ENCODE peak calls at places on chromosome 6, in five cellular contexts. O, R, N, M and L are unnamed samples.

GRCh38 chr6:85077098-85077497 is 312.7 kb upstream of the TBX18 start:
- DNase-seq in R (no peak), N (no peak), O (no peak), M (no peak), L (no peak)

GRCh38 chr6:55543633-55544309 is 35.2 kb downstream of the HMGCLL1 start:
- DNase-seq in M (no peak), N (no peak), R (no peak), O (no peak), L (no peak)

GRCh38 chr6:124753562-124753961 is 208.7 kb upstream of the RNF217 start:
- DNase-seq in N (no peak), R (no peak), M (no peak), O (no peak), L (no peak)

GRCh38 chr6:97198181-97198580 is 84.8 kb downstream of the MMS22L start:
- DNase-seq in R (no peak), M (no peak), N (no peak), O (peak; percentile 56), L (no peak)

GRCh38 chr6:109788687-109789086 is 97.6 kb downstream of the FIG4 start:
- DNase-seq in R (no peak), N (no peak), O (no peak), M (no peak), L (no peak)

GRCh38 chr6:141467881-141468280 is 664.8 kb upstream of the GJE1 start:
- DNase-seq in R (no peak), M (no peak), O (peak; percentile 50), N (no peak), L (no peak)

GRCh38 chr6:43389713-43390265 is 20.3 kb upstream of the ZNF318 start:
- DNase-seq in R (no peak), M (no peak), N (no peak), O (no peak), L (no peak)

GRCh38 chr6:169841907-169842606 is 90.6 kb downstream of the ERMARD start:
- DNase-seq in O (no peak), R (no peak), N (no peak), M (no peak), L (peak; percentile 38)

GRCh38 chr6:160978141-160978926 is 13.2 kb upstream of the MAP3K4 start:
- DNase-seq in O (peak; percentile 52), M (no peak), R (no peak), N (no peak), L (no peak)

GRCh38 chr6:57108691-57109090 is 18.7 kb downstream of the ZNF451 start:
- DNase-seq in O (no peak), N (no peak), R (no peak), M (no peak), L (no peak)

GRCh38 chr6:34393191-34393967 is 910 bp upstream of the NUDT3 start:
- DNase-seq in N (no peak), O (no peak), M (no peak), R (no peak), L (no peak)

GRCh38 chr6:20751293-20751946 is 217.2 kb downstream of the CDKAL1 start:
- DNase-seq in R (no peak), M (no peak), N (no peak), O (no peak), L (no peak)

GRCh38 chr6:431986-432385 is 40.4 kb downstream of the IRF4 start:
- DNase-seq in N (no peak), R (no peak), O (no peak), M (no peak), L (no peak)

GRCh38 chr6:66496659-66497058 is 789.6 kb upstream of the EYS start:
- DNase-seq in R (no peak), O (no peak), N (no peak), M (no peak), L (no peak)

GRCh38 chr6:124233221-124233620 is 429.6 kb downstream of the NKAIN2 start:
- DNase-seq in R (no peak), N (no peak), M (no peak), O (no peak), L (no peak)

GRCh38 chr6:168302534-168302933 is 17.0 kb downstream of the DACT2 start:
- DNase-seq in O (no peak), M (peak; percentile 21), R (no peak), N (no peak), L (no peak)

GRCh38 chr6:56860466-56860865 is 94.4 kb upstream of the BEND6 start:
- DNase-seq in O (peak; percentile 54), M (no peak), N (no peak), R (no peak), L (no peak)

GRCh38 chr6:130872250-130873095 is 45.3 kb downstream of the SMLR1 start:
- DNase-seq in O (peak; percentile 68), R (no peak), N (peak; percentile 71), M (peak; percentile 73), L (peak; percentile 71)

GRCh38 chr6:3509326-3509725 is 52.5 kb upstream of the SLC22A23 start:
- DNase-seq in R (no peak), N (no peak), O (peak; percentile 58), M (no peak), L (no peak)

GRCh38 chr6:35411066-35411465 is 41.1 kb upstream of the FANCE start:
- DNase-seq in M (no peak), N (no peak), O (no peak), R (no peak), L (no peak)

GRCh38 chr6:34970962-34971361 is 81.9 kb downstream of the ANKS1A start:
- DNase-seq in M (no peak), R (no peak), N (no peak), O (peak; percentile 42), L (no peak)

GRCh38 chr6:118495639-118496296 is 52.3 kb upstream of the PLN start:
- DNase-seq in R (no peak), M (no peak), O (peak; percentile 47), N (no peak), L (no peak)

GRCh38 chr6:51289041-51289440 is 470.4 kb downstream of the TFAP2B start:
- DNase-seq in M (no peak), O (no peak), N (no peak), R (no peak), L (no peak)

GRCh38 chr6:126721581-126722145 is 381.7 kb downstream of the CENPW start:
- DNase-seq in R (no peak), N (no peak), O (peak; percentile 95), M (no peak), L (no peak)

GRCh38 chr6:5682530-5682929 is 324.2 kb downstream of the NRN1 start:
- DNase-seq in N (no peak), R (no peak), O (no peak), M (no peak), L (no peak)

GRCh38 chr6:157244175-157244574 is 79.1 kb downstream of the TMEM242 start:
- DNase-seq in R (no peak), O (peak; percentile 85), N (no peak), M (no peak), L (peak; percentile 74)

GRCh38 chr6:157760589-157761330 is 62.3 kb upstream of the SNX9 start:
- DNase-seq in O (peak; percentile 91), N (peak; percentile 37), M (no peak), R (peak; percentile 75), L (no peak)

GRCh38 chr6:42727084-42727601 is 4.7 kb upstream of the PRPH2 start:
- DNase-seq in O (no peak), R (no peak), M (no peak), N (peak; percentile 64), L (peak; percentile 81)

GRCh38 chr6:85472744-85473143 is 22.9 kb downstream of the NT5E start:
- DNase-seq in M (no peak), O (peak; percentile 22), N (no peak), R (no peak), L (no peak)

DNA sequence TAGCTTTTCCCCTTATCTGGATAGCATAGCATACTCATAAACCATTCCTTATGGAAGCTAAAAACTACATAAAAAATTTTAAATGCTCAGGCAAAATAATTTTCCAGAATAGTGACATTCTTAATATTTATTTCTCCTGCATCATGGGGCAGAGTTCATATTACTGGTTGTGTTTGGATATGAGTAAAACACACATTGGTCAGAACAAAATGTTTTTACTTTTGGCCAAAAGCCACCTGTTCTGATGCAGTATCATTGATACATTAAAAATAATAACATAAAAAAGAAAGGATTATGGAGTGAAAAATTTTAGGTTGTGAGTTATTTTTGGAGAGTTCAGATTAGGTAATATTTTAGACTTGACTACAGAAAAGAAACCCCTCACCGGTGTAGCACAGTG is 33.6 kb downstream of the TRAM2 start:
- DNase-seq in N (no peak), M (no peak), O (peak; percentile 72), R (no peak), L (no peak)
- H3K4me3 ChIP-seq in N (no peak overlapping the region), M (peak overlapping the region; percentile 12), O (no peak overlapping the region), R (no peak overlapping the region), L (no peak overlapping the region)

DNA sequence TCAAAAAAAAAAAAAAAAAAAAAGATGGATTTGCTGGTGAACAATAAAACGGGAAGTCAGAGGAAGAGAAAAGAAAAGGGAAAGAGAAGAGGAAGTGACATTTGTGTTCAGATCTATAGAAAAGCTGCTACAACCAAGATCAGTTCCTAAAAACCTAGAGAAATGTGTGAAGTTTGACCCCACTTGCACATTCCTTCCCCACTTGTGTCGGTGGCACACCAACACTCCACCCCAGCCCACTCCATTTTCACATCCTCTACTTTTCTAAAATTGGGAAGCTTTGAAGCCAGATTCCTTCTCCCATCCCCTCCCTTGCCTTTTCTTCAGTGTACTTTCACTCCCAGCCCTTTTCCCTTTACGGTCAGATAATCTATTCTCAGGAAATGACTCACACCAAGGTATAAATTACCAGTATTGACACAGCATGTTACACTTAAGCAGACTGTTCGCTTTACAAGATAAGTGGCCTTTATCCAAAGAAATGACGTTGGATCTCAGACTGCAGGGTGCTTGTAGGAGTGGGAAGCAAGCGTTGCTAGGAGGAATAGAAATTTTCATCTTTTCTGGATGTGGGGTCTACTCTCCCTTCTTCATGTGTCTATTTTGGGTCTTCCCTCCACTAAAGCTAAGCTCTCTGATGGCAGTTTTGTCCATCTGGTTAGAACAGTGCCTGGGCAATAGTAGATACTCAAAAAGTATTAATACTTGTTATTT is 92.5 kb upstream of the ADGRF1 start:
- DNase-seq in R (no peak), N (no peak), O (peak; percentile 93), M (no peak), L (no peak)
- H3K4me3 ChIP-seq in R (no peak overlapping the region), N (no peak overlapping the region), O (no peak overlapping the region), M (no peak overlapping the region), L (no peak overlapping the region)

DNA sequence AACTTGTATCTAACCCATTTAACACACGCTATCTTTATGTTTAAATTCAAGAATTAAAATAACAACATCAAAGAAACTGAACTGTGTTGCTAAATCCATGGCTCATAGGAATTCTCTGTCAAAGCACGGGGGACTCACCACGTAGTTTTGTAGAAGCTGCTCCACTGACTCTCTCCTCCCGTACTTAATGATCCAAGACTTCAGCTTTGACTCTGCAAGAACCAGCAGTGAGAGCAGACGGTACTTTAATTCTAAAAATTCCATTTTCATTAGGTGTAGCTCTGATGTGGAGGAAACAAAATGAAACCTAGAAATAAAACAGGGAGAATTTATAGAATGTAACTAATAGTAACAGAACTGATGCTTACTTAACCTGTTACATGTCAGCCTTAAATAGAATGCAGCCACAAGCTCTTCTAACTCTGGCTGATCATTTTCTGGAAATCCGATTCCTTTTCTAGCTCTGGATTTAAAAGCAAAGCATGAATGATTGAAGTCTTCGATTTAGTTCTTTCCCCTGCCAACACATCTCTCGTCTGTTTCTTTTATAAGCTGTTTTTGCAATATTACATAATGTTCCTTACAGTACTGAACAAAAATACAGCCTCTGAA is 165.6 kb downstream of the SYNE1 start:
- DNase-seq in O (peak; percentile 35), N (no peak), M (no peak), R (no peak), L (no peak)
- H3K4me3 ChIP-seq in O (no peak overlapping the region), N (no peak overlapping the region), M (peak overlapping the region; percentile 48), R (no peak overlapping the region), L (peak overlapping the region; percentile 64)

DNA sequence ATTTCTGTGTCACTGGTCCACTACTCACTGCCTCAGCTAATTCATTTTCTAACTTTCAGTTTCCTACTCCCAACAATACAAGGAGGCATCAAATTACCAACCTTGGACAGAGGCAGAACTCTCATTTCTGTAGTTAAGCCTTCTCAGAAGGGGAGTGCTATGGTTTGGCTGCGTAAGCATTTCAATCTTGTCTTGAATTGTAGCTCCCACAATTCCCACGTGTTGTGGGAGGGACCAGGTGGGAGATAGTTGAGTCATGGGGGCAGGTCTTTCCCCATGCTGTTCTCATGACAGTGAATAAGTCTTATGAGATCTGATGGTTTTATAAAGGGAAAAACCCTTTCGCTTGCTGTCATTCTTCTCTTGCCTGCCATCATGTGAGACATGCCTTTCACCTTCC is 22.9 kb downstream of the HLA-DRA start:
- DNase-seq in O (no peak), R (no peak), N (no peak), M (no peak), L (no peak)
- H3K4me3 ChIP-seq in O (no peak overlapping the region), R (no peak overlapping the region), N (no peak overlapping the region), M (no peak overlapping the region), L (no peak overlapping the region)